ENCODE peak calls at places on chromosome 12, in seven cellular contexts. K is HCT116; Z is CD8-positive, alpha-beta T cell; N is mammary epithelial cell; M is left ventricle myocardium inferior; X is BJ; H is body of pancreas. P is an unnamed sample.

GRCh38 chr12:88870000-88870737 is 289.9 kb upstream of the KITLG start:
- DNase-seq in K (no peak), Z (no peak), N (no peak), M (no peak), X (peak; percentile 35), H (no peak), P (no peak)

GRCh38 chr12:5204271-5204670 is 160.6 kb downstream of the KCNA5 start:
- DNase-seq in K (no peak), Z (no peak), N (peak; percentile 24), M (no peak), X (no peak), H (no peak), P (no peak)

GRCh38 chr12:52044284-52044983 is 6.8 kb upstream of the NR4A1 start:
- DNase-seq in K (no peak), Z (no peak), N (no peak), M (peak; percentile 87), X (peak; percentile 89), H (peak; percentile 81), P (no peak)

GRCh38 chr12:52239767-52240166 is 6.7 kb downstream of the KRT7 start:
- DNase-seq in K (no peak), Z (no peak), N (no peak), M (no peak), X (no peak), H (no peak), P (no peak)

GRCh38 chr12:4894019-4894418 is 15.7 kb upstream of the KCNA1 start:
- DNase-seq in K (no peak), Z (no peak), N (no peak), M (no peak), X (no peak), H (no peak), P (no peak)

GRCh38 chr12:68439368-68440045 is 107.3 kb upstream of the MDM1 start:
- DNase-seq in K (no peak), Z (no peak), N (no peak), M (no peak), X (no peak), H (no peak), P (no peak)

GRCh38 chr12:2309647-2310046 is 256.9 kb downstream of the CACNA1C start:
- DNase-seq in K (no peak), Z (no peak), N (no peak), M (no peak), X (no peak), H (no peak), P (no peak)

GRCh38 chr12:16939871-16940306 is 333.9 kb upstream of the LMO3 start:
- DNase-seq in K (peak; percentile 78), Z (no peak), N (peak; percentile 71), M (no peak), X (no peak), H (peak; percentile 75), P (peak; percentile 50)

GRCh38 chr12:10756194-10756593 is 33.1 kb upstream of the YBX3 start:
- DNase-seq in K (no peak), Z (no peak), N (no peak), M (no peak), X (no peak), H (no peak), P (no peak)

GRCh38 chr12:10749700-10750384 is 26.7 kb upstream of the YBX3 start:
- DNase-seq in K (peak; percentile 94), Z (peak; percentile 73), N (peak; percentile 90), M (peak; percentile 40), X (peak; percentile 74), H (peak; percentile 83), P (peak; percentile 65)

GRCh38 chr12:10753066-10753465 is 29.9 kb upstream of the YBX3 start:
- DNase-seq in K (no peak), Z (no peak), N (peak; percentile 79), M (no peak), X (peak; percentile 26), H (no peak), P (peak; percentile 55)

GRCh38 chr12:10747730-10748129 is 24.6 kb upstream of the YBX3 start:
- DNase-seq in K (no peak), Z (no peak), N (no peak), M (no peak), X (no peak), H (no peak), P (no peak)

DNA sequence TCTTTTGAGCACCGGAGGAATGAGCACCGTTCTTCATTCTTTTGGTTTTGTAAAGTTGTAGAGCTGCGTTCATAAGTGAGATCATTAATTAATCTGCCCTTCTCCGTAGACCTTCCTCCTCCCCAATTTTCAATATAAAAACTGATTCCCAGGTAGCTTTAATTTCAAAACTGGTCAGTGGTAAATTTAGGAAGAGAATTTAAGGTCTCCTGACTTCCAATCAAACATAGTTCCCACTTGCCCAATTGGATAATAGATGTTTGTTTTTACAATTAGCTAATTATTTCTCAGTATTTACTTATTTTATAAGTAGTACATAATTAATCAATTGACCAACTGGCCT is 27.2 kb upstream of the YBX3 start:
- DNase-seq in K (no peak), Z (no peak), N (no peak), M (no peak), X (no peak), H (no peak), P (no peak)
- TF ChIP-seq CTCF in K (no peak), Z (peak; percentile 44), N (no peak), M (peak; percentile 38), X (no peak), H (no peak), P (no peak)

GRCh38 chr12:132779781-132780353 is 18.2 kb upstream of the ANKLE2 start:
- DNase-seq in K (no peak), Z (no peak), N (no peak), M (no peak), X (no peak), H (no peak), P (no peak)

GRCh38 chr12:132783917-132784531 is 22.4 kb upstream of the ANKLE2 start:
- DNase-seq in K (no peak), Z (no peak), N (no peak), M (peak; percentile 36), X (no peak), H (no peak), P (no peak)

GRCh38 chr12:132784580-132784979 is 22.9 kb upstream of the ANKLE2 start:
- DNase-seq in K (no peak), Z (no peak), N (no peak), M (no peak), X (no peak), H (no peak), P (no peak)

GRCh38 chr12:132786192-132786591 is 24.6 kb upstream of the ANKLE2 start:
- DNase-seq in K (no peak), Z (no peak), N (no peak), M (no peak), X (no peak), H (no peak), P (no peak)

DNA sequence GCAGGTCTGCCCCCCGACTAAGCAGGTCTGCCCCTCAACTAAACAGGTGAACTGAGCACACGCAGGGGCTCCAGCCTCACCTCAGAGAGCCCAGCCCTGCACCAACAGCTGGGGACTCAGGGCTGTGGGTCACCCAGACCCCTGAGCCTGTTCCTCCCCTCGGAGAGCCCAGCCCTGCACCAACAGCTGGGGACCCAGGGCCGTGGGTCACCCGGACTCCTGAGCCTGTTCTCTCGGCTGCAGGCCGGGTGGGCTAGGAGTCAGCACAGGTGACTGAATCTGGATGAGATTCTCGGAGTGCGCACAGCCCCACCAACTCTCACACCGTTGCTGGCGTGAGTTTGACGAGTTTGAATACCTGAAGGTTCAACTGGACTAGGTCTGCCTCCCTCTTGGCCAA is 20.3 kb upstream of the ANKLE2 start:
- DNase-seq in K (no peak), Z (no peak), N (no peak), M (no peak), X (no peak), H (no peak), P (no peak)
- H3K36me3 ChIP-seq in K (peaks cover 18% of the 10 kb centered on the region), Z (peaks cover 54% of the 10 kb centered on the region), N (peaks cover 14% of the 10 kb centered on the region), M (peaks cover 97% of the 10 kb centered on the region), X (peaks cover 59% of the 10 kb centered on the region), H (peaks cover 43% of the 10 kb centered on the region), P (peaks cover 4% of the 10 kb centered on the region)

GRCh38 chr12:112546996-112547395 is 128.2 kb downstream of the PTPN11 start:
- DNase-seq in K (no peak), Z (no peak), N (no peak), M (no peak), X (no peak), H (no peak), P (no peak)
- H3K27me3 ChIP-seq in K (no peaks in the 10 kb centered on the region), Z (no peaks in the 10 kb centered on the region), N (no peaks in the 10 kb centered on the region), M (peaks cover 66% of the 10 kb centered on the region), X (peaks cover 1% of the 10 kb centered on the region), H (no peaks in the 10 kb centered on the region), P (no peaks in the 10 kb centered on the region)

DNA sequence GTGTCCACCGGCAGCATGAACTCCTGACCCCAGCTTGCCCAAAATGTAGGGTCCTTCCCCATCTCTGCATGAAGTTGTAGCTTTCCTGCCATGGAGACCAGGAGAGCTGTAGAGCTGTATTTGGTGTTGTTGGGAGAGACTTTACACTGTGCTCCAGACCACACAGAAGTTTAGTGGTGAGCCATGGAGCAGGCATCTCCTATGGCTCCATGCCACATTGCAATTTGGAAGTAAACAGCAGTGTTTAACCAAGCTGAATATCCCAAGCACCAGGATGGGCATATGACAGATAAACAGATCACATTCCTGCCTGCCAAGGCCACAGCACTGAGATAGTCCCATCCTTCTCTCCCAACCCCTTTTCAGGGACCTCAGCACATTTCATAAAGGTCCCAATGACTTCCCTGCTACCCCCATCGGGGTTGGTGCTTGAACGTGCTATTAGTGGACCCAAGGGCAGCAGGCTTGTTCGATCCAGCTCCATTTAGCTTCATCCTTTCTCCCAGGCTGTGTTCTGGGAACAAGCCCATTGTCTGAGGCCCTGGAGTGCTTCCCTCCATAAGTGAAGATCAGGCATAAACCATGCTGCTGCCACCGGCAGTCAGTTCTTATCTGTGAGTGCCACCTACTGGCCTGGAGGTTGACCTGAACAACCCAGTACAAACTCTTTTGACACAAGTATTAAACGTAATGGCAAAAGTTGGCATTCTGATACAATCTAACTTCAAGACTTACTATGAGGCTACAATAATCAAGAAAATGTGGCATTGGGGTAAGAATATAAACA is 172.3 kb upstream of the ATXN7L3B start:
- DNase-seq in K (no peak), Z (no peak), N (peak; percentile 34), M (no peak), X (no peak), H (peak; percentile 36), P (no peak)
- TF ChIP-seq CTCF in K (peak; percentile 25), Z (no peak), N (peak; percentile 74), M (no peak), X (peak; percentile 47), H (peak; percentile 46), P (peak; percentile 23)

DNA sequence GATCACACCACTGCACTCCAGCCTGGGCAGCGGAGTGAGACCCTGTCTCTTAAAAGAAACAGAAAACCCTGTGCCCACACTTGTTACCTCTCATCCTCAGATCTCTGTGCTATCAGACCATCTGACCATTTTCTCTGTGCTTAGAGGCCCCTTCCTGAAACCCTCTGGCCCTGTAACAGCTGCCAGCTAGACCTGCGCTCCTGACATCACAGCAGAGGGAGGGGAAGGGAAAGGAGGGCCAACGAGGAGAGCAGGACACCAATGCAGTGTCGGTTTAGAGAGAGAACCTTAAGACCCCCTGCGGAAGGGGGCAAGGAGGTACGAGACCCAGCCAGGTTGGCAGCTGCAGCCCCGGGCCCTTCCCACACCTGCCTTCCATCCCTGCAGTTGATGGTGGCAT is 42.4 kb downstream of the SLC8B1 start:
- DNase-seq in K (no peak), Z (no peak), N (no peak), M (no peak), X (no peak), H (no peak), P (no peak)
- H3K36me3 ChIP-seq in K (no peaks in the 10 kb centered on the region), Z (peaks cover 14% of the 10 kb centered on the region), N (peaks cover 3% of the 10 kb centered on the region), M (peaks cover 97% of the 10 kb centered on the region), X (peaks cover 33% of the 10 kb centered on the region), H (peaks cover 51% of the 10 kb centered on the region), P (peaks cover 3% of the 10 kb centered on the region)